ENCODE peak calls at places on chromosomes 11 and 22, in seven cellular contexts. O is left ventricle myocardium inferior, V is PC-3, M is HCT116, X is ascending aorta, C is lung, W is tibial nerve. T is an unnamed sample.
A peak's percentile ranks its signal among the peaks of the same experiment; 100 is the strongest.

GRCh38 chr22:30763815-30764686 is 69.4 kb downstream of the OSBP2 start:
- DNase-seq in O (no peak), V (peak; percentile 85), M (peak; percentile 59), X (no peak), C (peak; percentile 44), W (no peak), T (peak; percentile 75)

GRCh38 chr11:70790671-70791300 is 392.5 kb downstream of the CTTN start:
- DNase-seq in O (no peak), V (no peak), M (no peak), X (no peak), C (no peak), W (no peak), T (no peak)

GRCh38 chr11:103450241-103450640 is 341.0 kb downstream of the DYNC2H1 start:
- DNase-seq in O (no peak), V (no peak), M (no peak), X (no peak), C (no peak), W (no peak), T (no peak)

GRCh38 chr22:39343259-39344045 is 6.3 kb upstream of the SYNGR1 start:
- DNase-seq in O (peak; percentile 41), V (peak; percentile 62), M (peak; percentile 36), X (no peak), C (peak; percentile 65), W (peak; percentile 73), T (peak; percentile 78)

GRCh38 chr11:95922099-95922498 is 1.8 kb downstream of the MTMR2 start:
- DNase-seq in O (no peak), V (peak; percentile 38), M (no peak), X (no peak), C (no peak), W (no peak), T (peak; percentile 13)

GRCh38 chr11:46857666-46858065 is 11.6 kb upstream of the CKAP5 start:
- DNase-seq in O (no peak), V (no peak), M (no peak), X (no peak), C (no peak), W (no peak), T (no peak)

GRCh38 chr11:20443596-20443995 is 56.1 kb downstream of the PRMT3 start:
- DNase-seq in O (no peak), V (peak; percentile 41), M (peak; percentile 18), X (no peak), C (no peak), W (no peak), T (peak; percentile 49)

GRCh38 chr11:94768602-94769511 is 701 bp downstream of the AMOTL1 start:
- DNase-seq in O (peak; percentile 55), V (peak; percentile 55), M (no peak), X (no peak), C (peak; percentile 35), W (peak; percentile 18), T (peak; percentile 41)

GRCh38 chr11:119891392-119891791 is 162.4 kb upstream of the NECTIN1 start:
- DNase-seq in O (peak; percentile 75), V (no peak), M (no peak), X (no peak), C (no peak), W (no peak), T (no peak)

GRCh38 chr22:47092896-47093311 is 330.5 kb downstream of the TBC1D22A start:
- DNase-seq in O (no peak), V (no peak), M (no peak), X (no peak), C (no peak), W (no peak), T (peak; percentile 48)

DNA sequence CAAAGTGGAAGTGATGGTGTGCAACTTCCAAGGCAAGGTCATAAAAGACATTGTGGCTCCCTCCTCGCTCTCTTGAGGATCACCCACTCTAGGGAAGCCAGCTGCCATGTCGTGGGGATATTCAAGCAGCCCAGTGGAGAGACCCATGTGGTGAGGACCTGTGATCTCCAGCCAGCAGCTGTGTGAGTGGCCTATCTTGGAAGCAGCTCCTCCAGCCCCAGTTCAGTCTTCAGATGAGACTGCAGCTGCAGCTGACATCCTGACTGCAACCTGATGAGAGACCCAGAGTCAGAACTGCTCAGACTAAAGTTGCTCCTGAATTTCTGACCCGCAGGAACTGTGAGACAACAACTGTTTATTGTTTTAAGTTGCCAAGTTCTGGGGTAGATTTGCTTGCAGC is 86.4 kb upstream of the GRK3 start:
- DNase-seq in O (no peak), V (no peak), M (no peak), X (no peak), C (no peak), W (no peak), T (no peak)
- H3K4me1 ChIP-seq in O (peaks cover 20% of the 10 kb centered on the region), V (peaks cover 3% of the 10 kb centered on the region), M (peaks cover 13% of the 10 kb centered on the region), X (no peaks in the 10 kb centered on the region), C (peaks cover 7% of the 10 kb centered on the region), W (peaks cover 8% of the 10 kb centered on the region), T (peaks cover 16% of the 10 kb centered on the region)

GRCh38 chr11:117175781-117176180 is 2.8 kb upstream of the SIDT2 start:
- DNase-seq in O (no peak), V (no peak), M (no peak), X (no peak), C (no peak), W (no peak), T (no peak)

GRCh38 chr11:117176186-117176585 is 2.4 kb upstream of the SIDT2 start:
- DNase-seq in O (no peak), V (no peak), M (no peak), X (no peak), C (no peak), W (no peak), T (no peak)

GRCh38 chr11:117179048-117179999 is 781 bp downstream of the SIDT2 start:
- DNase-seq in O (peak; percentile 43), V (peak; percentile 25), M (no peak), X (no peak), C (no peak), W (no peak), T (peak; percentile 93)

GRCh38 chr11:117178210-117179034 is at the start of gene SIDT2:
- DNase-seq in O (peak; percentile 96), V (peak; percentile 98), M (peak; percentile 81), X (peak; percentile 79), C (peak; percentile 92), W (peak; percentile 91), T (peak; percentile 98)

DNA sequence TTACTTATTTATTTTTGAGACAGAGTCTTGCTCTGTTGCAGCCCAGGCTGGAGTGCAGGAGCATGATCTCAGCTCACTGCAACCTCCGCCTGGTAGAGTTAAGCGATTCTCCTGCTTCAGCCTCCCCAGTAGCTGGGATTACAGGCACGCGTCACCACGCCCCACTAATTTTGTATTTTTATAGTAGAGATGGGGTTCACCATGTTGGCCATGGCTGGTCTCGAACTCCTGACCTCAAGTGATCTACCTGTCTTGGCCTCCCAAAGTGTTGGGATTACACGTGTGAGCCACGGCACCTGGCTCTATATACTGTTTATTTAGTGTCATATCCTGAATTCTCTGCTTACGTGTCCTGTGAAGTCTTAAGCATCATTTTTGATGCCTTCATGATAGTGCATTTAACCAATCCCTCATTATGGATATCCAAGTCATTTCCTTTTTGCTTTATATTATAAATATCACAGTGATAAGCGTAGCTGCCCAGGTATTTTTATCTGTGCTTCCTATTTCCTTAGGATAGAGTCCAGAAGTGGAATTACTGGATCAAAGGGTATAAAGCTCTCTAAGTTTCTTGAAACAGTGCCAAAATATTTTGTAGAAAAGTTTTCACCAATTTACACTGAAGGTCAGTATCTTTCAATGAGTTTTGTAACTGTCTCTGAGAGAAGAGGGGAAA is 871 bp upstream of the SIDT2 start:
- DNase-seq in O (no peak), V (peak; percentile 46), M (no peak), X (no peak), C (no peak), W (no peak), T (no peak)
- H3K4me3 ChIP-seq in O (peak overlapping the region; percentile 95), V (peak overlapping the region; percentile 97), M (peak overlapping the region; percentile 92), X (peak overlapping the region; percentile 84), C (no peak overlapping the region), W (peak overlapping the region; percentile 91), T (peak overlapping the region; percentile 70)

GRCh38 chr11:128503231-128503991 is 83.9 kb downstream of the ETS1 start:
- DNase-seq in O (no peak), V (no peak), M (no peak), X (no peak), C (no peak), W (no peak), T (peak; percentile 32)

GRCh38 chr11:128506384-128506783 is 81.0 kb downstream of the ETS1 start:
- DNase-seq in O (no peak), V (no peak), M (no peak), X (no peak), C (no peak), W (no peak), T (no peak)

GRCh38 chr11:128505449-128506058 is 81.8 kb downstream of the ETS1 start:
- DNase-seq in O (no peak), V (no peak), M (no peak), X (no peak), C (no peak), W (no peak), T (no peak)

GRCh38 chr11:128502736-128503135 is 84.6 kb downstream of the ETS1 start:
- DNase-seq in O (no peak), V (peak; percentile 49), M (no peak), X (no peak), C (no peak), W (no peak), T (no peak)

GRCh38 chr11:128504489-128504888 is 82.9 kb downstream of the ETS1 start:
- DNase-seq in O (no peak), V (no peak), M (no peak), X (no peak), C (no peak), W (no peak), T (no peak)
- H3K4me1 ChIP-seq in O (peaks cover 100% of the 10 kb centered on the region), V (peaks cover 87% of the 10 kb centered on the region), M (peaks cover 42% of the 10 kb centered on the region), X (peaks cover 29% of the 10 kb centered on the region), C (peaks cover 40% of the 10 kb centered on the region), W (peaks cover 100% of the 10 kb centered on the region), T (no peaks in the 10 kb centered on the region)

GRCh38 chr11:128891912-128892398 is 799 bp downstream of the KCNJ5 start:
- DNase-seq in O (no peak), V (no peak), M (no peak), X (no peak), C (peak; percentile 53), W (no peak), T (no peak)

GRCh38 chr11:128894296-128894681 is 3.1 kb downstream of the KCNJ5 start:
- DNase-seq in O (no peak), V (no peak), M (no peak), X (no peak), C (no peak), W (no peak), T (no peak)

GRCh38 chr11:128893578-128894295 is 2.6 kb downstream of the KCNJ5 start:
- DNase-seq in O (no peak), V (no peak), M (no peak), X (no peak), C (no peak), W (no peak), T (no peak)

GRCh38 chr11:128891410-128891861 is 280 bp downstream of the KCNJ5 start:
- DNase-seq in O (no peak), V (no peak), M (no peak), X (no peak), C (no peak), W (no peak), T (no peak)

DNA sequence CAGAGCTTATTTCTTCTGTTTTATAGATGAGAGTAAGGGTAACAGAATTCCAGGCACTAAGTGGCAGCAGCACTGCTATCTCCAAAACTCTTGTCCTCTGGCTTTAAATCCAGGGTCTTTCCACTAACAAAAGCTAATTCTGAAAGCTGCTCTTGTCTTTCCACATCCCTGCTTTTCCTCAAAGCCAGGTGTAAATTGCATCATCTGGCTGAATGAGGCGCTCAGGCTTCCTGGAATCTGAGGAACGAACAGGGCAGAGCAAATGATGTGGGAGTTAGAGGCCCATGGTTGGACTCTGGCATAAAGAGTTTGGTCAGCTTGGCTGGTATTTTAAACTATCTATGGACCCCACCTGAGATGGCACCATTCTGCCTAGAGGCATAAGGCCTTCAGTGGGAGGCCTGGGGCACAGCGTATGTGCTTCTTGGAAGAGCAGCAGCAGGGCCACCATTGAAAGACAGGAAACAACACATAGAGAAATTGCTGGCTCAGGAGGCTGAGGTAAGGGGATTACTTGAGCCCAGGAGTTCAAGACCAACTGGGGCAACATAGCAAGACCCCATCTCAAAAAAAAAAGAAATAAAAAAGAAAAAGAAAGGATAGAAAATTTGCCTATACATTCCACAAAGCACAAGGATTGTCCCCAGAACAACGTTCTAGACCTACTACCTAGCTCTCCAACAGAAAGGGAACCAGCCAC is 1.9 kb downstream of the KCNJ5 start:
- DNase-seq in O (no peak), V (no peak), M (no peak), X (no peak), C (no peak), W (no peak), T (no peak)
- H3K4me3 ChIP-seq in O (peak overlapping the region; percentile 73), V (no peak overlapping the region), M (no peak overlapping the region), X (no peak overlapping the region), C (no peak overlapping the region), W (no peak overlapping the region), T (no peak overlapping the region)